ENCODE peak calls at places on chromosomes 2 and 18, in four cellular contexts. Q is Peyer's patch, I is astrocyte of the spinal cord, A is AG09309. T is an unnamed sample.
A peak's percentile ranks its signal among the peaks of the same experiment; 100 is the strongest.

GRCh38 chr2:5474716-5475115 is 217.5 kb upstream of the SOX11 start:
- DNase-seq in A (no peak), I (no peak), Q (no peak), T (no peak)

GRCh38 chr2:237421542-237422047 is 7.6 kb upstream of the COL6A3 start:
- DNase-seq in A (no peak), I (peak; percentile 89), Q (peak; percentile 84), T (no peak)

GRCh38 chr2:73263540-73264331 is 20.5 kb downstream of the FBXO41 start:
- DNase-seq in Q (no peak), I (no peak), A (no peak), T (no peak)

GRCh38 chr2:1170241-1170640 is 219.6 kb downstream of the SNTG2 start:
- DNase-seq in I (no peak), A (no peak), Q (no peak), T (no peak)

GRCh38 chr2:50930726-50931125 is 101.2 kb downstream of the NRXN1 start:
- DNase-seq in A (no peak), I (no peak), Q (no peak), T (no peak)

GRCh38 chr2:171478345-171478744 is 43.9 kb upstream of the CYBRD1 start:
- DNase-seq in I (peak; percentile 15), A (peak; percentile 4), Q (no peak), T (no peak)

GRCh38 chr2:149038442-149039212 is at the start of gene LYPD6B:
- DNase-seq in I (no peak), Q (peak; percentile 74), A (no peak), T (no peak)

GRCh38 chr18:47986724-47987455 is 56.4 kb upstream of the SMAD2 start:
- DNase-seq in I (no peak), A (no peak), Q (no peak), T (no peak)

GRCh38 chr2:111050701-111051376 is 69.9 kb upstream of the BCL2L11 start:
- DNase-seq in I (no peak), A (no peak), Q (no peak), T (no peak)

GRCh38 chr2:53095664-53096063 is 671.9 kb upstream of the CHAC2 start:
- DNase-seq in I (no peak), Q (no peak), A (no peak), T (no peak)

GRCh38 chr2:127191331-127192219 is 28.5 kb downstream of the CYP27C1 start:
- DNase-seq in I (no peak), Q (no peak), A (no peak), T (no peak)

GRCh38 chr18:27108842-27109241 is 76.3 kb downstream of the CHST9 start:
- DNase-seq in A (no peak), Q (no peak), I (no peak), T (no peak)

GRCh38 chr2:237529452-237530402 is 36.6 kb upstream of the PRLH start:
- DNase-seq in A (no peak), Q (no peak), I (no peak), T (no peak)

GRCh38 chr2:102622646-102623045 is 3.3 kb downstream of the SLC9A2 start:
- DNase-seq in I (no peak), A (no peak), Q (no peak), T (no peak)

GRCh38 chr2:170162261-170162612 is 15.7 kb upstream of the MYO3B start:
- DNase-seq in I (peak; percentile 20), Q (no peak), A (no peak), T (no peak)

GRCh38 chr2:128316777-128317185 is 1.9 kb downstream of the HS6ST1 start:
- DNase-seq in A (no peak), Q (peak; percentile 49), I (no peak), T (no peak)

GRCh38 chr2:8146329-8147048 is 535.4 kb upstream of the ID2 start:
- DNase-seq in I (no peak), A (no peak), Q (no peak), T (no peak)

GRCh38 chr18:74283255-74283554 is 8.6 kb downstream of the CYB5A start:
- DNase-seq in Q (no peak), I (no peak), A (no peak), T (no peak)

GRCh38 chr2:191995285-191995684 is 148.4 kb upstream of the CAVIN2 start:
- DNase-seq in Q (no peak), I (no peak), A (no peak), T (no peak)

GRCh38 chr2:19140463-19141208 is 217.8 kb downstream of the OSR1 start:
- DNase-seq in A (no peak), Q (no peak), I (peak; percentile 98), T (no peak)

GRCh38 chr2:73971722-73972121 is 13.0 kb upstream of the TET3 start:
- DNase-seq in I (no peak), Q (no peak), A (peak; percentile 13), T (no peak)

GRCh38 chr2:110748489-110748867 is 16.1 kb downstream of the ACOXL start:
- DNase-seq in I (peak; percentile 59), A (no peak), Q (no peak), T (no peak)

GRCh38 chr2:123514808-123515207 is 510.3 kb upstream of the CNTNAP5 start:
- DNase-seq in I (no peak), A (no peak), Q (no peak), T (no peak)

GRCh38 chr2:224543939-224544338 is 41.2 kb downstream of the CUL3 start:
- DNase-seq in A (no peak), Q (no peak), I (no peak), T (no peak)

GRCh38 chr2:65681503-65681902 is 249.1 kb upstream of the SPRED2 start:
- DNase-seq in A (no peak), Q (no peak), I (no peak), T (no peak)

DNA sequence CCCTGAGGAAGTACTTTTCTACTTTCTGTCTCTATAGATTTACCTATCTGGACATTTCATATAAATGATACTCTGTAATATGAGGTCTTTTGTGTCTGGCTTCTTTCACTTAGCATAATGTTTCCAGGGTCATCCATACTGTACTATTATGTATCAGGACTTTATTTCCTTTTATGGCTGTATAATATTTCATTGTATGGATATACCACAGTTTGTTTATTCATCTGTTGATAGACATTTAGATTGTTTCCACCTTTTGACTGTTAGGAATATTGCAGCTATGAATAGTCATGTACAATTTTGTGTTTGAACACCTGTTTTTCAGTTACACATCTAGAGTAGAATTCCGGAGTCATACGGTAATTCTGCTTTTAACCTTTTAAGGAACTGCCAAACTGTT is 73.8 kb downstream of the TMEM185B start:
- DNase-seq in Q (no peak), A (no peak), I (no peak), T (no peak)
- TF ChIP-seq CTCF in Q (no peak), A (no peak), I (no peak), T (no peak)

GRCh38 chr2:177434475-177434874 is 41.9 kb downstream of the AGPS start:
- DNase-seq in A (no peak), Q (no peak), I (no peak), T (no peak)

GRCh38 chr2:177429688-177430325 is 37.2 kb downstream of the AGPS start:
- DNase-seq in A (peak; percentile 83), Q (no peak), I (peak; percentile 97), T (no peak)

GRCh38 chr2:177430425-177430824 is 37.9 kb downstream of the AGPS start:
- DNase-seq in Q (no peak), A (no peak), I (no peak), T (no peak)

GRCh38 chr2:177432703-177433102 is 40.1 kb downstream of the AGPS start:
- DNase-seq in A (no peak), I (no peak), Q (no peak), T (no peak)

DNA sequence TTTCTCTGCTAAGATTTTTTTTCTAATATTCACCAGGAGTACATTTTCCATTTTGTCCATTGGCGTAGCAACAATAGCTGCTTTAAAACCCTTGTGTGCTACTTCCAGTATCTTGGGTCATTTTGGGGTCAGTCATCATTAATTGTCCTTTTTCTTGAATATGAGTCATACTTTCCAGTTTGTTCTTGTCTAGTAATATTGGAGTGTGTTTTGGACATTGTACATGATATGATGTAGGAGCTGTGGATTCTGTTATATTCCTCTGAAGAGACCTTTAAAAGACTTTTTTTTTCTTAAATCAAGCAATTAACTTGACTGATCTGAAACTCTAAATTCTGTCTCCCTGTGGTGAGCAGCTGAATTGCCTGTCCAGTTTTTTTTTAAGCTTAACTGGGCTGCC is 40.8 kb downstream of the AGPS start:
- DNase-seq in I (peak; percentile 29), Q (no peak), A (no peak), T (no peak)
- TF ChIP-seq CTCF in I (no peak), Q (no peak), A (no peak), T (no peak)

GRCh38 chr2:42076357-42076921 is 28.6 kb downstream of the PKDCC start:
- DNase-seq in A (no peak), I (no peak), Q (no peak), T (no peak)

GRCh38 chr2:42079737-42080287 is 32.0 kb downstream of the PKDCC start:
- DNase-seq in A (no peak), Q (no peak), I (no peak), T (no peak)

GRCh38 chr2:42074661-42075060 is 26.8 kb downstream of the PKDCC start:
- DNase-seq in Q (no peak), I (no peak), A (no peak), T (no peak)

GRCh38 chr2:42073739-42074138 is 25.9 kb downstream of the PKDCC start:
- DNase-seq in I (no peak), Q (no peak), A (no peak), T (peak; percentile 10)

GRCh38 chr2:42077343-42077742 is 29.5 kb downstream of the PKDCC start:
- DNase-seq in I (no peak), A (no peak), Q (no peak), T (no peak)
- TF ChIP-seq CTCF in I (no peak), A (peak; percentile 30), Q (no peak), T (no peak)

DNA sequence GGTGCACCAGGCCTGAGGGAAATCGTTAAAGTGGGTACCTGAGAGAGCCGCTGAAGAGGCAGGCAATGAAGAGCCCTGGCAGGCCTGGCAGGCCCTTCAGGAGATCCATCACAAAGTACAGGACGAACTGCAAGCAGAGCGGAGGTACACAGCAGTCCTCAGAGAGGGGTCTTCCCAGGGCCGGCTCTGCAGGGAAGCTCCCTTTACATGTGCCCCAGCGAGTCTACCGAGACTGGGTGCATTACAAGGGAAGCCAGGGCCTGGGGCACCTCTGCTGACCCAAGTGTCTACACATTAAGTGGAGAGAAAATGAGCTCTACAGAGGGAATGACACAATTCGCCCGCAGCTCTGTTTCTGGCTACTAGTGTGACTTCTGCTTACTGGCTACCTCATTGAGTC is 8.1 kb upstream of the ATRAID start:
- DNase-seq in I (no peak), A (no peak), Q (no peak), T (no peak)
- TF ChIP-seq CTCF in I (no peak), A (no peak), Q (no peak), T (no peak)

DNA sequence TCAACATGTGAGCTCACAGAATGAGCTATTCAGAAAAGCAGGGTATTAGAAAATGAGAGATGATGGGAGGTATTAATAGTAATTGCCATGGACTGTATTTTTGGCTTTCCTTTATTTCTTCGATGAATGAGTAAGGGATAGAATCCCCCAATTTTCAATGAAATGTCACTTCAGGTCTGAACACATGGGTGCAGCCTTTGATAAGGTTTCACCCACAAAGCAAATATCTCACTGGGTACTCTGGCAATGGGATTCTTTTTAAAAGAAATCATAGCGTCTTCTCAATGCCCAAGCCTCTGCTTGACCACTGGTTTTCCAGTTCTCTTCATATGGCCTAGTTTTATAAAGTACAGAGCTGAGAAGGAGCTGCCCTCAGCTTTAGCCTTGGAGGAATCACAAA is 610.5 kb upstream of the FANCL start:
- DNase-seq in I (peak; percentile 6), Q (no peak), A (no peak), T (no peak)
- TF ChIP-seq CTCF in I (no peak), Q (no peak), A (no peak), T (no peak)

GRCh38 chr18:68229351-68229750 is 485.6 kb downstream of the TMX3 start:
- DNase-seq in A (no peak), I (no peak), Q (no peak), T (no peak)

GRCh38 chr18:68234115-68234514 is 480.8 kb downstream of the TMX3 start:
- DNase-seq in I (no peak), A (no peak), Q (no peak), T (no peak)

GRCh38 chr18:68233043-68233442 is 481.9 kb downstream of the TMX3 start:
- DNase-seq in A (no peak), Q (no peak), I (no peak), T (no peak)

GRCh38 chr18:68234676-68235075 is 480.2 kb downstream of the TMX3 start:
- DNase-seq in I (no peak), Q (no peak), A (no peak), T (no peak)
- TF ChIP-seq CTCF in I (no peak), Q (no peak), A (no peak), T (no peak)

T was measured in CD14-positive monocyte.